ENCODE peak calls at places on chromosomes 4 and X, in nine cellular contexts. U is stimulated activated CD4-positive, alpha-beta T cell treated with anti-CD3 and anti-CD28 coated beads, TNF-alpha, amount 100 ng/mL, for 48 hours; V is T-helper 17 cell; F is astrocyte; G is adrenal gland; N is stimulated activated CD8-positive, alpha-beta memory T cell treated with anti-CD3 and anti-CD28 coated beads, Interleukin-4, amount 100 ng/mL, for 24 hours; Z is H7; C is skeletal muscle cell; L is cardiac fibroblast. O is an unnamed sample.

GRCh38 chrX:115017455-115017854 is at the start of gene IL13RA2:
- DNase-seq in U (no peak), V (no peak), F (no peak), G (no peak), N (no peak), Z (no peak), C (no peak), L (peak; percentile 37), O (no peak)

GRCh38 chr4:76758290-76758882 is 139.6 kb downstream of the SOWAHB start:
- DNase-seq in U (no peak), V (no peak), F (peak; percentile 58), G (peak; percentile 50), N (no peak), Z (peak; percentile 73), C (peak; percentile 39), L (peak; percentile 88), O (no peak)

GRCh38 chr4:88706574-88706973 is 8.9 kb upstream of the NAP1L5 start:
- DNase-seq in U (no peak), V (no peak), F (peak; percentile 58), G (peak; percentile 48), N (no peak), Z (peak; percentile 33), C (peak; percentile 33), L (peak; percentile 83), O (no peak)

GRCh38 chrX:41737065-41737464 is 13.1 kb downstream of the GPR82 start:
- DNase-seq in U (no peak), V (no peak), F (no peak), G (no peak), N (no peak), Z (no peak), C (no peak), L (no peak), O (peak; percentile 7)

GRCh38 chr4:101865501-101866062 is 75.1 kb downstream of the BANK1 start:
- DNase-seq in U (no peak), V (no peak), F (peak; percentile 45), G (no peak), N (no peak), Z (no peak), C (no peak), L (no peak), O (no peak)

GRCh38 chrX:10549280-10549679 is 71.1 kb downstream of the MID1 start:
- DNase-seq in U (no peak), V (no peak), F (no peak), G (no peak), N (no peak), Z (no peak), C (no peak), L (no peak), O (no peak)

GRCh38 chr4:43360296-43360695 is 467.8 kb downstream of the GRXCR1 start:
- DNase-seq in U (no peak), V (no peak), F (no peak), G (no peak), N (no peak), Z (no peak), C (no peak), L (no peak), O (no peak)

GRCh38 chr4:175346381-175346780 is 428.2 kb downstream of the ADAM29 start:
- DNase-seq in U (no peak), V (no peak), F (no peak), G (no peak), N (no peak), Z (no peak), C (no peak), L (peak; percentile 3), O (no peak)

GRCh38 chrX:20315140-20315539 is 48.4 kb upstream of the RPS6KA3 start:
- DNase-seq in U (no peak), V (no peak), F (no peak), G (no peak), N (no peak), Z (no peak), C (no peak), L (no peak), O (no peak)

O was measured in naive thymus-derived CD8-positive, alpha-beta T cell.